ENCODE peak calls at places on chromosomes 3 and 15, in ten cellular contexts. C is fibroblast of lung, E is mammary epithelial cell, U is psoas muscle, H is left lung, B is transverse colon, Y is left ventricle myocardium inferior, T is stomach, N is brain microvascular endothelial cell, Q is neural progenitor cell. S is an unnamed sample.

GRCh38 chr15:73686781-73687256 is 2.6 kb downstream of the CD276 start:
- DNase-seq in B (no peak), Q (no peak), N (peak), E (peak), Y (no peak), C (peak), T (no peak), U (no peak), H (no peak), S (no peak)

GRCh38 chr3:110789315-110789714 is 282.3 kb upstream of the NECTIN3 start:
- DNase-seq in Q (no peak), T (no peak), C (peak), U (no peak), Y (no peak), N (peak), E (no peak), H (no peak), B (no peak), S (no peak)

GRCh38 chr15:72116680-72117447 is 1.1 kb downstream of the MYO9A start:
- DNase-seq in T (no peak), H (no peak), Y (peak), E (peak), N (peak), B (peak), Q (peak), U (peak), C (peak), S (peak)

GRCh38 chr3:43152649-43153048 is 46.8 kb upstream of the POMGNT2 start:
- DNase-seq in Q (no peak), B (no peak), N (no peak), U (no peak), H (no peak), T (no peak), Y (no peak), C (peak), E (no peak), S (no peak)

GRCh38 chr3:11556234-11556633 is 87.5 kb downstream of the VGLL4 start:
- DNase-seq in N (no peak), B (no peak), U (no peak), E (no peak), H (no peak), Q (no peak), Y (peak), C (no peak), T (no peak), S (no peak)

GRCh38 chr15:81322708-81323253 is 1.2 kb downstream of the STARD5 start:
- DNase-seq in C (no peak), N (no peak), E (peak), H (no peak), U (no peak), Y (no peak), B (peak), T (no peak), Q (no peak), S (no peak)

GRCh38 chr3:17315905-17316304 is 426.5 kb downstream of the TBC1D5 start:
- DNase-seq in T (no peak), U (no peak), N (no peak), C (no peak), Q (no peak), B (no peak), H (no peak), E (no peak), Y (no peak), S (no peak)

GRCh38 chr3:89266074-89266473 is 158.7 kb downstream of the EPHA3 start:
- DNase-seq in E (no peak), T (no peak), Y (no peak), Q (no peak), B (no peak), U (no peak), H (no peak), C (no peak), N (no peak), S (no peak)

GRCh38 chr3:152772622-152773021 is 62.3 kb upstream of the P2RY1 start:
- DNase-seq in N (no peak), Q (no peak), H (no peak), T (no peak), U (no peak), B (no peak), Y (no peak), C (no peak), E (no peak), S (no peak)

GRCh38 chr3:32106929-32107362 is 526 bp downstream of the GPD1L start:
- DNase-seq in C (no peak), T (peak), B (peak), U (peak), Y (peak), E (no peak), N (no peak), H (peak), Q (peak), S (no peak)

GRCh38 chr3:79516795-79517194 is 251.0 kb downstream of the ROBO1 start:
- DNase-seq in N (peak), C (no peak), E (peak), T (no peak), Y (no peak), Q (no peak), B (no peak), U (no peak), H (no peak), S (no peak)

GRCh38 chr15:93088981-93089854 is at the start of gene RGMA:
- DNase-seq in U (peak), N (no peak), C (no peak), T (no peak), H (no peak), E (no peak), Q (peak), Y (peak), B (no peak), S (no peak)

GRCh38 chr3:143849854-143850549 is 1.7 kb upstream of the SLC9A9 start:
- DNase-seq in C (peak), U (no peak), Q (no peak), E (peak), Y (no peak), H (no peak), T (no peak), N (peak), B (no peak), S (no peak)

GRCh38 chr3:45537596-45537959 is 57.0 kb upstream of the LIMD1 start:
- DNase-seq in Y (no peak), C (no peak), E (no peak), N (no peak), T (no peak), H (no peak), U (no peak), B (no peak), Q (no peak), S (no peak)

GRCh38 chr15:99509686-99510461 is 55.9 kb upstream of the MEF2A start:
- DNase-seq in E (no peak), B (no peak), Y (peak), Q (no peak), U (no peak), T (no peak), C (no peak), H (no peak), N (no peak), S (no peak)

GRCh38 chr15:73927476-73928240 is 1.4 kb downstream of the LOXL1 start:
- DNase-seq in Y (peak), H (peak), B (peak), Q (peak), T (peak), U (peak), N (peak), C (peak), E (peak), S (no peak)

GRCh38 chr15:52221730-52222129 is 30.5 kb upstream of the GNB5 start:
- DNase-seq in Q (no peak), C (no peak), B (no peak), T (no peak), E (no peak), H (no peak), U (no peak), Y (no peak), N (no peak), S (no peak)

GRCh38 chr15:84654689-84655453 is 788 bp upstream of the WDR73 start:
- DNase-seq in Y (peak), Q (peak), T (peak), C (peak), N (peak), E (peak), H (peak), B (peak), U (peak), S (peak)

GRCh38 chr15:69056365-69056764 is 41.9 kb downstream of the NOX5 start:
- DNase-seq in E (peak), B (no peak), H (no peak), Y (no peak), T (no peak), N (no peak), C (no peak), Q (no peak), U (no peak), S (no peak)

GRCh38 chr15:39511915-39512260 is 69.0 kb upstream of the THBS1 start:
- DNase-seq in H (no peak), U (no peak), Q (no peak), C (peak), B (no peak), T (no peak), Y (peak), N (peak), E (no peak), S (no peak)

GRCh38 chr3:170470063-170471006 is 51.7 kb downstream of the CLDN11 start:
- DNase-seq in H (no peak), C (peak), E (no peak), T (no peak), B (no peak), U (no peak), N (no peak), Q (no peak), Y (no peak), S (peak)

GRCh38 chr3:152076148-152076547 is 192.6 kb upstream of the MBNL1 start:
- DNase-seq in E (peak), T (no peak), H (no peak), Y (no peak), B (no peak), Q (no peak), N (no peak), U (no peak), C (peak), S (no peak)

GRCh38 chr3:102466001-102466400 is 31.2 kb downstream of the ZPLD1 start:
- DNase-seq in E (no peak), B (no peak), T (no peak), Y (no peak), U (no peak), H (no peak), C (no peak), Q (no peak), N (no peak), S (no peak)

GRCh38 chr3:38382506-38383080 is 36.0 kb downstream of the XYLB start:
- DNase-seq in T (no peak), E (no peak), N (no peak), U (no peak), B (no peak), C (peak), Q (no peak), Y (no peak), H (no peak), S (no peak)

GRCh38 chr3:17833786-17834559 is 91.5 kb upstream of the TBC1D5 start:
- DNase-seq in E (peak), Q (no peak), N (no peak), C (no peak), U (no peak), H (no peak), T (no peak), Y (no peak), B (no peak), S (no peak)

GRCh38 chr3:188904670-188905069 is 267.1 kb upstream of the TPRG1 start:
- DNase-seq in Y (no peak), N (peak), H (no peak), T (no peak), B (no peak), C (peak), E (peak), Q (no peak), U (no peak), S (no peak)

GRCh38 chr3:62376906-62377865 is 3.8 kb upstream of the FEZF2 start:
- DNase-seq in Y (no peak), H (no peak), U (no peak), Q (peak), B (no peak), T (no peak), C (no peak), N (no peak), E (no peak), S (no peak)

GRCh38 chr3:59899068-59899467 is 849.2 kb upstream of the CFAP20DC start:
- DNase-seq in E (no peak), U (no peak), Q (no peak), C (no peak), B (no peak), Y (no peak), N (no peak), H (no peak), T (no peak), S (no peak)

GRCh38 chr3:128584412-128585020 is 66.1 kb downstream of the RPN1 start:
- DNase-seq in U (peak), B (peak), N (peak), H (peak), C (peak), Y (peak), E (peak), T (peak), Q (peak), S (peak)

GRCh38 chr3:52244061-52244628 is 1.4 kb upstream of the PPM1M start:
- DNase-seq in Q (no peak), U (peak), T (peak), C (peak), H (peak), N (no peak), B (peak), Y (peak), E (peak), S (no peak)

GRCh38 chr3:162302983-162303624 is 806.5 kb downstream of the OTOL1 start:
- DNase-seq in C (peak), B (no peak), T (no peak), Y (no peak), Q (no peak), H (no peak), U (no peak), E (peak), N (peak), S (no peak)

GRCh38 chr3:161915283-161915682 is 418.7 kb downstream of the OTOL1 start:
- DNase-seq in E (no peak), Q (no peak), U (no peak), B (no peak), C (peak), N (no peak), H (no peak), T (no peak), Y (no peak), S (no peak)

GRCh38 chr3:57733790-57734189 is 22.3 kb upstream of the SLMAP start:
- DNase-seq in C (no peak), H (no peak), E (peak), N (no peak), T (no peak), U (no peak), Y (no peak), B (no peak), Q (peak), S (no peak)

GRCh38 chr3:193593666-193594025 is 638 bp downstream of the OPA1 start:
- DNase-seq in U (no peak), E (peak), B (no peak), N (peak), Y (no peak), T (no peak), H (no peak), Q (peak), C (peak), S (no peak)

GRCh38 chr3:69162205-69162980 is 40.0 kb upstream of the LMOD3 start:
- DNase-seq in U (no peak), H (no peak), N (no peak), Y (no peak), B (no peak), T (no peak), C (no peak), E (no peak), Q (no peak), S (no peak)

GRCh38 chr3:194964809-194965208 is 279.1 kb downstream of the FAM43A start:
- DNase-seq in B (no peak), T (peak), N (no peak), Q (no peak), Y (no peak), H (no peak), C (no peak), E (no peak), U (no peak), S (no peak)

GRCh38 chr15:95616306-95616705 is 714.2 kb upstream of the NR2F2 start:
- DNase-seq in U (no peak), T (no peak), N (no peak), E (no peak), C (no peak), Y (no peak), B (no peak), Q (no peak), H (no peak), S (no peak)

GRCh38 chr3:175956964-175957363 is 1097.8 kb downstream of the NAALADL2 start:
- DNase-seq in H (no peak), B (no peak), C (no peak), Y (no peak), E (no peak), T (no peak), U (no peak), N (no peak), Q (peak), S (no peak)
- TF ChIP-seq CTCF in H (no peak), B (no peak), C (peak), Y (peak), E (no peak), T (no peak), U (no peak), N (peak), Q (peak), S (peak)

DNA sequence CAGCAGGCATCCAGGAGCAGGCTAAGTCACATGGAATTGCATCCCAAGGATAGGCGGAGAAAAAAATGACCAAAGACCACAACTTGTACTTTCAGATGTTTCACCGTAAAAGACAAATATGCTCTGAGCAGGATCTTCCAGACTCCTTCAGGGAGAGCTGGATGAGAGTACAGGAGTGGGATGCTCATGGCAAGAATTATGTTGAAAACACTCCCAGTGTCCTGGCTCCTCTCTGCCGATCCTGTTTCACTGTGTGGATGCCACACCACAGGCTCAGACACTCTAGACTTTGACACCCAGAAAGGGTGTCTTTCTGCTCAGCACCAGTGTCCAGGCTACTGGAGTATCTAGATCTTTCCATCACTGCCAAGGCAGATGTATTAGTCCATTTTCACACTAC is 11.7 kb downstream of the ABI3BP start:
- DNase-seq in N (no peak), C (no peak), Y (no peak), T (no peak), B (no peak), H (no peak), U (no peak), Q (no peak), E (no peak), S (no peak)
- H3K27ac ChIP-seq in N (no peak), C (no peak), Y (peak), T (no peak), B (peak), H (no peak), U (no peak), Q (no peak), E (no peak), S (no peak)

GRCh38 chr15:97995881-97996603 is 35.5 kb downstream of the ARRDC4 start:
- DNase-seq in H (no peak), N (no peak), T (peak), U (no peak), Y (no peak), E (peak), B (peak), Q (peak), C (peak), S (no peak)

GRCh38 chr15:97992831-97993230 is 32.3 kb downstream of the ARRDC4 start:
- DNase-seq in T (no peak), B (no peak), C (no peak), U (no peak), N (no peak), E (no peak), H (no peak), Q (no peak), Y (no peak), S (no peak)

GRCh38 chr15:97991972-97992541 is 31.6 kb downstream of the ARRDC4 start:
- DNase-seq in Y (no peak), E (no peak), C (no peak), U (no peak), B (no peak), Q (no peak), N (no peak), H (no peak), T (peak), S (no peak)

GRCh38 chr15:97993310-97993738 is 32.8 kb downstream of the ARRDC4 start:
- DNase-seq in E (no peak), Q (no peak), B (no peak), N (no peak), C (no peak), H (no peak), Y (no peak), T (no peak), U (no peak), S (no peak)

GRCh38 chr15:97995192-97995591 is 34.7 kb downstream of the ARRDC4 start:
- DNase-seq in Q (no peak), E (peak), C (no peak), N (no peak), T (no peak), U (no peak), H (no peak), Y (no peak), B (peak), S (no peak)
- H3K4me3 ChIP-seq in Q (no peak), E (no peak), C (no peak), N (no peak), T (no peak), U (no peak), H (no peak), Y (no peak), B (no peak), S (no peak)

DNA sequence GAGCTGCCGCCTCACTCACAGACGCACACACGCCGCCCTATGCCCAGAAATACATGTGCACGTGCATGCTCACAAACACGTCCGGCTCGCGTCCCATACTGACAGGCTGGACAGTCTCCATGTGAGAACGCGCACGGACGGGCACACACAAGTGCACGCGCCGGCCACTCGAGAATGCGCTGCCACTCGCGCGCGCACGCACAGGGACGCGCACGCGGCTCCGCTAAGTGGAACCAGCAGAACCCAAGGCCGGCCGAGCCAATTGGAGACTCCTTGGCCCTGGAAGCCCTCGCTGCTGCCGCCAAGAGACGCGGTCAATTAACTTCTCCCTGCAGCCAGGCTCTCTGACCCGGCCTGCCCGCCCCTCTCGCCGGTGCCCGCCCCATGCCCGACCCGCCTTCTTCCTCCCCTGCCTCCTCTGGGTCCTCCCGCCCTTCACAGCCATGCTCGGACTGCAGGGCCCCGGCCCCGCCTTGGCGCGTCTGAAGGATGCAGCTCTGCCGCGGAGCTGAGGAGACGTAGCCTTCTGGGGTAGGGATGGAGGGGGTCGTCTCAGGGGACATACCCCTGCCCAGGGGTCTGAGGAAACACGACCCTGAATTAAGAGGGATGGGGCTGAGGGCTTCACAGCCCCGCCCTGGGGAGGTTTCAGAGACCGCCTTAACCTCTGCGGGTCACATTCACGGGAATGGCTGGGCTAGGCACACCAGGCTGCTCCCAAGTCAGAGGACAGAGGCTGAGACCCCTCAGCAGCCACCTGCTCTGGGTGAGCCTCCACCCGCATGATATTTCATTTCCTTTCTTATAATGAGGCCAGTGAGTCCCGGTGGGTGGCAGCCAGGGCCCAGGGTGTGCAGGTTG is 15.0 kb downstream of the PTH1R start:
- DNase-seq in N (peak), Q (peak), C (peak), E (peak), U (peak), B (peak), Y (peak), T (peak), H (peak), S (peak)
- TF ChIP-seq CTCF in N (no peak), Q (peak), C (no peak), E (no peak), U (no peak), B (no peak), Y (peak), T (no peak), H (no peak), S (no peak)

GRCh38 chr15:57591237-57591821 is 375 bp upstream of the MYZAP start:
- DNase-seq in C (no peak), Q (no peak), B (no peak), N (no peak), E (no peak), H (no peak), U (no peak), Y (no peak), T (peak), S (no peak)
- H3K27ac ChIP-seq in C (no peak), Q (no peak), B (peak), N (no peak), E (no peak), H (peak), U (no peak), Y (peak), T (peak), S (no peak)

S was measured in dorsolateral prefrontal cortex.